ENCODE peak calls at places on chromosomes 6 and 20, in nine cellular contexts. One of them, this sample, is unnamed.

GRCh38 chr6:142942238-142942637 is 2.7 kb downstream of the HIVEP2 start:
- DNase-seq in cardiac muscle cell: no peak
- DNase-seq in AG09309: no peak
- DNase-seq in activated T-cell treated with anti-CD3 and anti-CD28 coated beads for 1 hour: no peak
- DNase-seq in activated naive CD4-positive, alpha-beta T cell: no peak
- DNase-seq in T-helper 9 cell: no peak
- DNase-seq in SW480: no peak
- DNase-seq in left ventricle myocardium inferior: no peak
- DNase-seq in fibroblast of the conjunctiva: no peak
- DNase-seq in this sample: no peak

GRCh38 chr6:33945931-33946330 is 142.1 kb upstream of the MLN start:
- DNase-seq in SW480: no peak
- DNase-seq in left ventricle myocardium inferior: no peak
- DNase-seq in activated T-cell treated with anti-CD3 and anti-CD28 coated beads for 1 hour: no peak
- DNase-seq in fibroblast of the conjunctiva: no peak
- DNase-seq in activated naive CD4-positive, alpha-beta T cell: no peak
- DNase-seq in AG09309: no peak
- DNase-seq in cardiac muscle cell: no peak
- DNase-seq in T-helper 9 cell: no peak
- DNase-seq in this sample: no peak

GRCh38 chr6:169726963-169727362 is 2.7 kb upstream of the PHF10 start:
- DNase-seq in activated T-cell treated with anti-CD3 and anti-CD28 coated beads for 1 hour: no peak
- DNase-seq in fibroblast of the conjunctiva: no peak
- DNase-seq in activated naive CD4-positive, alpha-beta T cell: no peak
- DNase-seq in SW480: no peak
- DNase-seq in cardiac muscle cell: no peak
- DNase-seq in T-helper 9 cell: no peak
- DNase-seq in left ventricle myocardium inferior: no peak
- DNase-seq in AG09309: no peak
- DNase-seq in this sample: no peak

GRCh38 chr20:17995967-17996819 is 27.4 kb downstream of the MGME1 start:
- DNase-seq in T-helper 9 cell: peak
- DNase-seq in activated naive CD4-positive, alpha-beta T cell: no peak
- DNase-seq in AG09309: peak
- DNase-seq in left ventricle myocardium inferior: no peak
- DNase-seq in activated T-cell treated with anti-CD3 and anti-CD28 coated beads for 1 hour: no peak
- DNase-seq in SW480: peak
- DNase-seq in cardiac muscle cell: peak
- DNase-seq in fibroblast of the conjunctiva: peak
- DNase-seq in this sample: peak

GRCh38 chr20:35339007-35339406 is 46.8 kb upstream of the FAM83C start:
- DNase-seq in T-helper 9 cell: no peak
- DNase-seq in AG09309: peak
- DNase-seq in SW480: no peak
- DNase-seq in activated naive CD4-positive, alpha-beta T cell: no peak
- DNase-seq in fibroblast of the conjunctiva: peak
- DNase-seq in cardiac muscle cell: no peak
- DNase-seq in activated T-cell treated with anti-CD3 and anti-CD28 coated beads for 1 hour: no peak
- DNase-seq in left ventricle myocardium inferior: no peak
- DNase-seq in this sample: no peak

GRCh38 chr6:152089992-152090391 is 282.5 kb downstream of the ESR1 start:
- DNase-seq in left ventricle myocardium inferior: peak
- DNase-seq in activated naive CD4-positive, alpha-beta T cell: no peak
- DNase-seq in AG09309: no peak
- DNase-seq in cardiac muscle cell: no peak
- DNase-seq in SW480: peak
- DNase-seq in fibroblast of the conjunctiva: no peak
- DNase-seq in activated T-cell treated with anti-CD3 and anti-CD28 coated beads for 1 hour: no peak
- DNase-seq in T-helper 9 cell: no peak
- DNase-seq in this sample: no peak

GRCh38 chr6:43120938-43121913 is 45.1 kb downstream of the PTK7 start:
- DNase-seq in cardiac muscle cell: no peak
- DNase-seq in SW480: no peak
- DNase-seq in AG09309: peak
- DNase-seq in activated naive CD4-positive, alpha-beta T cell: no peak
- DNase-seq in activated T-cell treated with anti-CD3 and anti-CD28 coated beads for 1 hour: no peak
- DNase-seq in fibroblast of the conjunctiva: peak
- DNase-seq in left ventricle myocardium inferior: peak
- DNase-seq in T-helper 9 cell: no peak
- DNase-seq in this sample: no peak

GRCh38 chr20:53957421-53958172 is 112.8 kb downstream of the BCAS1 start:
- DNase-seq in T-helper 9 cell: no peak
- DNase-seq in activated naive CD4-positive, alpha-beta T cell: no peak
- DNase-seq in cardiac muscle cell: no peak
- DNase-seq in AG09309: peak
- DNase-seq in left ventricle myocardium inferior: no peak
- DNase-seq in activated T-cell treated with anti-CD3 and anti-CD28 coated beads for 1 hour: no peak
- DNase-seq in SW480: no peak
- DNase-seq in fibroblast of the conjunctiva: no peak
- DNase-seq in this sample: no peak

GRCh38 chr20:41998539-41999341 is 380.6 kb upstream of the CHD6 start:
- DNase-seq in cardiac muscle cell: no peak
- DNase-seq in fibroblast of the conjunctiva: no peak
- DNase-seq in activated T-cell treated with anti-CD3 and anti-CD28 coated beads for 1 hour: no peak
- DNase-seq in left ventricle myocardium inferior: no peak
- DNase-seq in T-helper 9 cell: no peak
- DNase-seq in SW480: no peak
- DNase-seq in activated naive CD4-positive, alpha-beta T cell: no peak
- DNase-seq in AG09309: no peak
- DNase-seq in this sample: no peak

GRCh38 chr20:46559685-46560440 is 9.4 kb upstream of the OCSTAMP start:
- DNase-seq in left ventricle myocardium inferior: no peak
- DNase-seq in SW480: no peak
- DNase-seq in T-helper 9 cell: no peak
- DNase-seq in activated naive CD4-positive, alpha-beta T cell: no peak
- DNase-seq in fibroblast of the conjunctiva: no peak
- DNase-seq in activated T-cell treated with anti-CD3 and anti-CD28 coated beads for 1 hour: no peak
- DNase-seq in AG09309: no peak
- DNase-seq in cardiac muscle cell: no peak
- DNase-seq in this sample: peak

GRCh38 chr20:41005361-41005729 is 23.3 kb upstream of the TOP1 start:
- DNase-seq in activated naive CD4-positive, alpha-beta T cell: no peak
- DNase-seq in fibroblast of the conjunctiva: peak
- DNase-seq in cardiac muscle cell: no peak
- DNase-seq in T-helper 9 cell: no peak
- DNase-seq in activated T-cell treated with anti-CD3 and anti-CD28 coated beads for 1 hour: no peak
- DNase-seq in SW480: no peak
- DNase-seq in AG09309: peak
- DNase-seq in left ventricle myocardium inferior: peak
- DNase-seq in this sample: peak

GRCh38 chr6:54698974-54699373 is 147.6 kb upstream of the FAM83B start:
- DNase-seq in cardiac muscle cell: no peak
- DNase-seq in left ventricle myocardium inferior: no peak
- DNase-seq in T-helper 9 cell: no peak
- DNase-seq in fibroblast of the conjunctiva: no peak
- DNase-seq in SW480: no peak
- DNase-seq in activated naive CD4-positive, alpha-beta T cell: no peak
- DNase-seq in activated T-cell treated with anti-CD3 and anti-CD28 coated beads for 1 hour: no peak
- DNase-seq in AG09309: no peak
- DNase-seq in this sample: peak

GRCh38 chr20:31494131-31494530 is 19.0 kb downstream of the REM1 start:
- DNase-seq in T-helper 9 cell: no peak
- DNase-seq in activated naive CD4-positive, alpha-beta T cell: no peak
- DNase-seq in left ventricle myocardium inferior: no peak
- DNase-seq in activated T-cell treated with anti-CD3 and anti-CD28 coated beads for 1 hour: no peak
- DNase-seq in SW480: peak
- DNase-seq in AG09309: no peak
- DNase-seq in cardiac muscle cell: no peak
- DNase-seq in fibroblast of the conjunctiva: no peak
- DNase-seq in this sample: peak

GRCh38 chr6:55836945-55837344 is 38.4 kb downstream of the BMP5 start:
- DNase-seq in activated naive CD4-positive, alpha-beta T cell: no peak
- DNase-seq in T-helper 9 cell: no peak
- DNase-seq in fibroblast of the conjunctiva: no peak
- DNase-seq in cardiac muscle cell: no peak
- DNase-seq in SW480: no peak
- DNase-seq in AG09309: no peak
- DNase-seq in left ventricle myocardium inferior: no peak
- DNase-seq in activated T-cell treated with anti-CD3 and anti-CD28 coated beads for 1 hour: no peak
- DNase-seq in this sample: no peak

GRCh38 chr6:39543117-39543516 is 182.1 kb downstream of the KIF6 start:
- DNase-seq in SW480: no peak
- DNase-seq in activated T-cell treated with anti-CD3 and anti-CD28 coated beads for 1 hour: no peak
- DNase-seq in AG09309: no peak
- DNase-seq in T-helper 9 cell: no peak
- DNase-seq in left ventricle myocardium inferior: peak
- DNase-seq in activated naive CD4-positive, alpha-beta T cell: no peak
- DNase-seq in cardiac muscle cell: no peak
- DNase-seq in fibroblast of the conjunctiva: peak
- DNase-seq in this sample: no peak

GRCh38 chr6:113433506-113433991 is 423.6 kb upstream of the MARCKS start:
- DNase-seq in activated naive CD4-positive, alpha-beta T cell: no peak
- DNase-seq in cardiac muscle cell: no peak
- DNase-seq in activated T-cell treated with anti-CD3 and anti-CD28 coated beads for 1 hour: no peak
- DNase-seq in T-helper 9 cell: no peak
- DNase-seq in SW480: no peak
- DNase-seq in fibroblast of the conjunctiva: peak
- DNase-seq in left ventricle myocardium inferior: peak
- DNase-seq in AG09309: peak
- DNase-seq in this sample: peak

GRCh38 chr6:15911753-15912504 is 217.0 kb upstream of the MYLIP start:
- DNase-seq in activated naive CD4-positive, alpha-beta T cell: no peak
- DNase-seq in cardiac muscle cell: no peak
- DNase-seq in left ventricle myocardium inferior: no peak
- DNase-seq in AG09309: no peak
- DNase-seq in T-helper 9 cell: no peak
- DNase-seq in SW480: no peak
- DNase-seq in activated T-cell treated with anti-CD3 and anti-CD28 coated beads for 1 hour: no peak
- DNase-seq in fibroblast of the conjunctiva: no peak
- DNase-seq in this sample: no peak

GRCh38 chr6:116633685-116634084 is 17.4 kb downstream of the RSPH4A start:
- DNase-seq in cardiac muscle cell: no peak
- DNase-seq in fibroblast of the conjunctiva: no peak
- DNase-seq in activated T-cell treated with anti-CD3 and anti-CD28 coated beads for 1 hour: no peak
- DNase-seq in SW480: no peak
- DNase-seq in T-helper 9 cell: no peak
- DNase-seq in activated naive CD4-positive, alpha-beta T cell: no peak
- DNase-seq in AG09309: no peak
- DNase-seq in left ventricle myocardium inferior: no peak
- DNase-seq in this sample: peak

GRCh38 chr6:25263602-25264001 is 15.6 kb upstream of the CARMIL1 start:
- DNase-seq in left ventricle myocardium inferior: no peak
- DNase-seq in activated naive CD4-positive, alpha-beta T cell: no peak
- DNase-seq in cardiac muscle cell: no peak
- DNase-seq in SW480: no peak
- DNase-seq in AG09309: peak
- DNase-seq in activated T-cell treated with anti-CD3 and anti-CD28 coated beads for 1 hour: no peak
- DNase-seq in fibroblast of the conjunctiva: no peak
- DNase-seq in T-helper 9 cell: no peak
- DNase-seq in this sample: no peak

GRCh38 chr6:14108571-14109410 is 8.8 kb upstream of the CD83 start:
- DNase-seq in SW480: no peak
- DNase-seq in activated naive CD4-positive, alpha-beta T cell: no peak
- DNase-seq in activated T-cell treated with anti-CD3 and anti-CD28 coated beads for 1 hour: no peak
- DNase-seq in fibroblast of the conjunctiva: no peak
- DNase-seq in left ventricle myocardium inferior: no peak
- DNase-seq in AG09309: no peak
- DNase-seq in cardiac muscle cell: no peak
- DNase-seq in T-helper 9 cell: no peak
- DNase-seq in this sample: no peak

GRCh38 chr20:51354769-51355319 is 187.7 kb downstream of the NFATC2 start:
- DNase-seq in activated naive CD4-positive, alpha-beta T cell: no peak
- DNase-seq in fibroblast of the conjunctiva: no peak
- DNase-seq in left ventricle myocardium inferior: no peak
- DNase-seq in activated T-cell treated with anti-CD3 and anti-CD28 coated beads for 1 hour: no peak
- DNase-seq in cardiac muscle cell: no peak
- DNase-seq in AG09309: no peak
- DNase-seq in T-helper 9 cell: no peak
- DNase-seq in SW480: peak
- DNase-seq in this sample: no peak

GRCh38 chr6:41881506-41881905 is 13.7 kb downstream of the USP49 start:
- DNase-seq in T-helper 9 cell: no peak
- DNase-seq in cardiac muscle cell: no peak
- DNase-seq in AG09309: no peak
- DNase-seq in activated naive CD4-positive, alpha-beta T cell: no peak
- DNase-seq in fibroblast of the conjunctiva: no peak
- DNase-seq in left ventricle myocardium inferior: no peak
- DNase-seq in SW480: no peak
- DNase-seq in activated T-cell treated with anti-CD3 and anti-CD28 coated beads for 1 hour: no peak
- DNase-seq in this sample: no peak

GRCh38 chr20:805713-806112 is 27.8 kb upstream of the FAM110A start:
- DNase-seq in SW480: no peak
- DNase-seq in activated T-cell treated with anti-CD3 and anti-CD28 coated beads for 1 hour: no peak
- DNase-seq in T-helper 9 cell: no peak
- DNase-seq in fibroblast of the conjunctiva: no peak
- DNase-seq in AG09309: no peak
- DNase-seq in cardiac muscle cell: no peak
- DNase-seq in left ventricle myocardium inferior: no peak
- DNase-seq in activated naive CD4-positive, alpha-beta T cell: no peak
- DNase-seq in this sample: no peak

GRCh38 chr6:130906736-130907381 is 79.7 kb downstream of the SMLR1 start:
- DNase-seq in T-helper 9 cell: no peak
- DNase-seq in activated naive CD4-positive, alpha-beta T cell: no peak
- DNase-seq in fibroblast of the conjunctiva: peak
- DNase-seq in cardiac muscle cell: no peak
- DNase-seq in activated T-cell treated with anti-CD3 and anti-CD28 coated beads for 1 hour: no peak
- DNase-seq in SW480: no peak
- DNase-seq in left ventricle myocardium inferior: no peak
- DNase-seq in AG09309: peak
- DNase-seq in this sample: no peak

GRCh38 chr6:97626586-97627441 is 343.8 kb upstream of the MMS22L start:
- DNase-seq in cardiac muscle cell: no peak
- DNase-seq in activated naive CD4-positive, alpha-beta T cell: no peak
- DNase-seq in T-helper 9 cell: no peak
- DNase-seq in left ventricle myocardium inferior: no peak
- DNase-seq in AG09309: no peak
- DNase-seq in activated T-cell treated with anti-CD3 and anti-CD28 coated beads for 1 hour: no peak
- DNase-seq in fibroblast of the conjunctiva: peak
- DNase-seq in SW480: no peak
- DNase-seq in this sample: no peak